ENCODE peak calls at places on chromosomes 5 and 9, in seven cellular contexts. G is naive thymus-derived CD8-positive, alpha-beta T cell; Q is MCF 10A; K is NCI-H1092 treated with DMSO at 0.1 percent for 48 hours; E is WERI-Rb-1; H is ELR; W is cardiac muscle cell. Z is an unnamed sample.

GRCh38 chr5:141848771-141849370 is 29.3 kb downstream of the PCDH1 start:
- DNase-seq in G (no peak), Q (peak), K (no peak), E (peak), H (peak), W (peak), Z (peak)

GRCh38 chr5:116216246-116216645 is 131.4 kb downstream of the COMMD10 start:
- DNase-seq in G (no peak), Q (no peak), K (no peak), E (no peak), H (no peak), W (no peak), Z (no peak)

GRCh38 chr5:9009931-9010652 is 535.8 kb downstream of the SEMA5A start:
- DNase-seq in G (no peak), Q (peak), K (no peak), E (no peak), H (no peak), W (peak), Z (no peak)

GRCh38 chr9:34254141-34254913 is 74.7 kb downstream of the KIF24 start:
- DNase-seq in G (no peak), Q (peak), K (no peak), E (no peak), H (peak), W (peak), Z (no peak)

GRCh38 chr5:123124495-123125171 is 35.6 kb downstream of the PRDM6 start:
- DNase-seq in G (no peak), Q (no peak), K (no peak), E (no peak), H (no peak), W (peak), Z (no peak)

GRCh38 chr9:80285325-80285724 is 713.6 kb downstream of the TLE4 start:
- DNase-seq in G (no peak), Q (peak), K (no peak), E (peak), H (peak), W (peak), Z (no peak)

GRCh38 chr9:94269264-94269663 is 10.2 kb downstream of the ZNF169 start:
- DNase-seq in G (no peak), Q (no peak), K (no peak), E (no peak), H (no peak), W (no peak), Z (no peak)

GRCh38 chr9:107243757-107244156 is 39.3 kb upstream of the RAD23B start:
- DNase-seq in G (no peak), Q (peak), K (no peak), E (no peak), H (peak), W (no peak), Z (peak)

GRCh38 chr5:51468196-51468595 is 84.9 kb downstream of the ISL1 start:
- DNase-seq in G (no peak), Q (no peak), K (no peak), E (no peak), H (peak), W (no peak), Z (peak)

GRCh38 chr9:25857167-25857566 is 178.9 kb upstream of the TUSC1 start:
- DNase-seq in G (no peak), Q (no peak), K (no peak), E (no peak), H (no peak), W (no peak), Z (no peak)